ENCODE peak calls at places on chromosomes 2 and 18, in five cellular contexts. One of them, this sample, is unnamed.

GRCh38 chr2:177767768-177768167 is 304.8 kb downstream of the PDE11A start:
- DNase-seq in H54: no peak
- DNase-seq in IMR-90: no peak
- DNase-seq in breast epithelium: no peak
- DNase-seq in uterus: no peak
- DNase-seq in this sample: no peak

GRCh38 chr2:112722816-112723555 is 2.2 kb downstream of the NT5DC4 start:
- DNase-seq in H54: no peak
- DNase-seq in IMR-90: no peak
- DNase-seq in breast epithelium: no peak
- DNase-seq in uterus: no peak
- DNase-seq in this sample: no peak

GRCh38 chr2:6526093-6526824 is 339.4 kb downstream of the CMPK2 start:
- DNase-seq in H54: no peak
- DNase-seq in IMR-90: no peak
- DNase-seq in breast epithelium: no peak
- DNase-seq in uterus: no peak
- DNase-seq in this sample: no peak

GRCh38 chr2:74206180-74206688 is 7.8 kb downstream of the MTHFD2 start:
- DNase-seq in H54: peak; percentile 26
- DNase-seq in IMR-90: peak; percentile 65
- DNase-seq in breast epithelium: no peak
- DNase-seq in uterus: no peak
- DNase-seq in this sample: no peak

GRCh38 chr18:9336827-9337226 is 2.3 kb downstream of the TWSG1 start:
- DNase-seq in H54: no peak
- DNase-seq in IMR-90: no peak
- DNase-seq in breast epithelium: no peak
- DNase-seq in uterus: no peak
- DNase-seq in this sample: no peak

GRCh38 chr18:45567123-45567522 is 48.2 kb upstream of the SLC14A2 start:
- DNase-seq in H54: no peak
- DNase-seq in IMR-90: peak; percentile 21
- DNase-seq in breast epithelium: no peak
- DNase-seq in uterus: peak; percentile 56
- DNase-seq in this sample: no peak

GRCh38 chr2:224009605-224010330 is 29.3 kb downstream of the SERPINE2 start:
- DNase-seq in H54: no peak
- DNase-seq in IMR-90: peak; percentile 34
- DNase-seq in breast epithelium: no peak
- DNase-seq in uterus: no peak
- DNase-seq in this sample: no peak

GRCh38 chr2:21543630-21544029 is 419.9 kb downstream of the TDRD15 start:
- DNase-seq in H54: no peak
- DNase-seq in IMR-90: no peak
- DNase-seq in breast epithelium: no peak
- DNase-seq in uterus: no peak
- DNase-seq in this sample: no peak

GRCh38 chr2:131682122-131682944 is 154.6 kb downstream of the CCDC74A start:
- DNase-seq in H54: peak; percentile 62
- DNase-seq in IMR-90: peak; percentile 84
- DNase-seq in breast epithelium: peak; percentile 71
- DNase-seq in uterus: peak; percentile 83
- DNase-seq in this sample: peak; percentile 82
- TF ChIP-seq POLR2A in H54: peak; percentile 93
- TF ChIP-seq POLR2A in IMR-90: peak; percentile 82
- TF ChIP-seq POLR2A in breast epithelium: no peak
- TF ChIP-seq POLR2A in uterus: no peak
- TF ChIP-seq POLR2A in this sample: no peak

DNA sequence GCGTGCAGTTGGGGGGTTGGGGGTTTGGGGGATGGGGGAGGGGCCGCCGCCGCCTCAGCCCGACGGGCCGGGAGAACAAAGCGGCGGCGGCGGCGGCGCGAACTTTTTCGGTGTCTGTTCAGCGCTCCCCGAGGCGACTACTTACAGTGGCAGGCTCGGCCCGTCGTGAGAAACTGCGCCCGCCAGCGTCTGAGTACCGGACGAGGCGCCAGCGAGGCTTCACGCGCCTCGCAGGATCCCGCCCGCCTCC is 172 bp downstream of the PRKD3 start:
- DNase-seq in H54: no peak
- DNase-seq in IMR-90: peak; percentile 74
- DNase-seq in breast epithelium: peak; percentile 71
- DNase-seq in uterus: peak; percentile 86
- DNase-seq in this sample: peak; percentile 75
- TF ChIP-seq POLR2A in H54: peak; percentile 53
- TF ChIP-seq POLR2A in IMR-90: peak; percentile 64
- TF ChIP-seq POLR2A in breast epithelium: no peak
- TF ChIP-seq POLR2A in uterus: no peak
- TF ChIP-seq POLR2A in this sample: peak; percentile 59

DNA sequence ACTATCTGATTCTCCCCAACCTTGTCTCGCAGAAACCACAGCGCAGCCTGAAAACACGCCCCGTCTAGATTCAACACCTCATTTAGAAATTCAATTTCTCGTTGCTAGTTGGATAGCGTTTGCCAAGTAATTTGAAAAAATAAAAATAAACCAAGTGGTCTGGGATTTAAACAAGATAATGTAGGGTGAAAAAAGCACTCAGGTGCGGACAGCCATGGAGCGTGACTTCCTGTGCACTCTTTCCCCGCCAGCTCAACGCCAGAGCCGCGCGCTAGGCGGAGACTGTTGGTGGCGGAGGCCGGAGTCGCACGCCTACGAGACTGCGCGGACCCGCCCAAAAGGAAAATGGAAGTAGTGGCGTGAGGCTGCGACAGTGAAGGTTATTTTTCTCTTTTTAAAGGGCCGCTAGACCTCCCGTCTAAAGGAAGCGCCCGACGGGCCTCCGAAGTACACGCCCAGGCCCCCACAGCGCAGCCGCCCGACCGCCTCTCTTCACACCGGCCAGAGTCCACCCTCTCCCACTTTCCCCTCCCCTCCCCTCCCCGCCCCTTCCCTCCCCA is 584 bp upstream of the CCNT2 start:
- DNase-seq in H54: peak; percentile 61
- DNase-seq in IMR-90: no peak
- DNase-seq in breast epithelium: no peak
- DNase-seq in uterus: no peak
- DNase-seq in this sample: peak; percentile 85
- TF ChIP-seq POLR2A in H54: peak; percentile 60
- TF ChIP-seq POLR2A in IMR-90: peak; percentile 47
- TF ChIP-seq POLR2A in breast epithelium: peak; percentile 30
- TF ChIP-seq POLR2A in uterus: peak; percentile 48
- TF ChIP-seq POLR2A in this sample: peak; percentile 66

GRCh38 chr2:168949324-168949723 is 48.2 kb downstream of the G6PC2 start:
- DNase-seq in H54: no peak
- DNase-seq in IMR-90: no peak
- DNase-seq in breast epithelium: no peak
- DNase-seq in uterus: no peak
- DNase-seq in this sample: no peak
- TF ChIP-seq POLR2A in H54: no peak
- TF ChIP-seq POLR2A in IMR-90: no peak
- TF ChIP-seq POLR2A in breast epithelium: no peak
- TF ChIP-seq POLR2A in uterus: no peak
- TF ChIP-seq POLR2A in this sample: no peak

GRCh38 chr18:5693637-5694175 is 149.9 kb upstream of the EPB41L3 start:
- DNase-seq in H54: no peak
- DNase-seq in IMR-90: no peak
- DNase-seq in breast epithelium: no peak
- DNase-seq in uterus: no peak
- DNase-seq in this sample: no peak
- TF ChIP-seq POLR2A in H54: no peak
- TF ChIP-seq POLR2A in IMR-90: no peak
- TF ChIP-seq POLR2A in breast epithelium: no peak
- TF ChIP-seq POLR2A in uterus: no peak
- TF ChIP-seq POLR2A in this sample: no peak

GRCh38 chr18:61748024-61748423 is 144.8 kb downstream of the RNF152 start:
- DNase-seq in H54: no peak
- DNase-seq in IMR-90: no peak
- DNase-seq in breast epithelium: no peak
- DNase-seq in uterus: no peak
- DNase-seq in this sample: no peak
- TF ChIP-seq POLR2A in H54: no peak
- TF ChIP-seq POLR2A in IMR-90: no peak
- TF ChIP-seq POLR2A in breast epithelium: no peak
- TF ChIP-seq POLR2A in uterus: no peak
- TF ChIP-seq POLR2A in this sample: no peak

GRCh38 chr18:55543130-55543704 is 44.8 kb downstream of the TCF4 start:
- DNase-seq in H54: no peak
- DNase-seq in IMR-90: no peak
- DNase-seq in breast epithelium: no peak
- DNase-seq in uterus: no peak
- DNase-seq in this sample: no peak
- TF ChIP-seq POLR2A in H54: no peak
- TF ChIP-seq POLR2A in IMR-90: no peak
- TF ChIP-seq POLR2A in breast epithelium: no peak
- TF ChIP-seq POLR2A in uterus: no peak
- TF ChIP-seq POLR2A in this sample: no peak

DNA sequence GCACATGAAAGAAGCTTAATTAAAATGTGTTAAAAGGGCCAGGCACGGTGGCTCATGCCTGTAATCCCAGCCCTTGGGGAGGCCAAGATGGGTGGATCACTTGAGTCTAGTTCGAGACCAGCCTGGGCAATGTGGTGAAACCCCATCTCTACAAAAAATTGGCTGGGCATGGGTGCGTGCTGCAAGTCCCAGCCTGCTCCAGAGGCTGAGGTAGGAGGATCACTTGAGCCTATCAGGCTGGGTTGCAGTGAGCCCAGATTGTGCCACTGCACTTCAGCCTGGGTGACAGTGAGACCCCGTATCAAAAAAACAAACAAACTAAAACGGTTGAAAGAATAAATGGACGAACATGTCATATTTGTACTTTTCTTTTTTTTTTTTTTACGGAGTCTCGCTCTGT is 26.0 kb downstream of the REL start:
- DNase-seq in H54: no peak
- DNase-seq in IMR-90: no peak
- DNase-seq in breast epithelium: no peak
- DNase-seq in uterus: no peak
- DNase-seq in this sample: no peak
- TF ChIP-seq POLR2A in H54: no peak
- TF ChIP-seq POLR2A in IMR-90: no peak
- TF ChIP-seq POLR2A in breast epithelium: no peak
- TF ChIP-seq POLR2A in uterus: no peak
- TF ChIP-seq POLR2A in this sample: no peak

DNA sequence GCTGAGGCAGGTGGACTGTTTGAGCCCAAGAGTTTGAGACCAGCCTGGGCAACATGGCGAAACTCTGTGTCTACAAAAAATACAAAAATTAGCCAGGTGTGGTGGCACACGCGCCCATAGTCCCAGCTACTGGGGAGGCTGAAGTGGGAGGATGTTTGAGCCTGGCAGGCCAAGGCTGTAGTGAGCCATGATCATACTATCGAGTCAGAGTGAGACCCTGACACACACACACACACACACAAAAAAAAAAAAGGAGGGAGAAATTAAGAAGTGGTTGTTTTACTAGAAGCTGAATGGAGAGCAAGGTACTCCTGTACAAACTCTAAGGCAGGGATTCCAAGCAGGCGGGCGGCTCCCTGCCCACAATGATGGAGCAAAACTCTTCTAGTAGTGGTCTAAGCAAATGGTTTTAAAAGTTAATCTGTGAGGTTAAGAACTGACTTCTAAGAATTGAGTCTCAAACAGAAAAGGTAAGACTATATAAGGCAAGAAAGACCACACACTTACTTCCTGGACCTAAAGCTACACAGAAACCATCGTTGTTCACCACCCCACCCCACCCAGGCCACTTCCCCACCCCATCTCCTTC is 2.6 kb downstream of the ANKRD44 start:
- DNase-seq in H54: no peak
- DNase-seq in IMR-90: no peak
- DNase-seq in breast epithelium: no peak
- DNase-seq in uterus: no peak
- DNase-seq in this sample: no peak
- TF ChIP-seq POLR2A in H54: no peak
- TF ChIP-seq POLR2A in IMR-90: no peak
- TF ChIP-seq POLR2A in breast epithelium: no peak
- TF ChIP-seq POLR2A in uterus: no peak
- TF ChIP-seq POLR2A in this sample: no peak

This sample was measured in prostate gland.